ENCODE peak calls at places on chromosomes 16 and 17, in eight cellular contexts. O, H, Z, W, X, D, G and I are unnamed samples.

GRCh38 chr17:58783380-58783779 is 27.7 kb downstream of the PPM1E start:
- DNase-seq in O (no peak), H (no peak), Z (no peak), W (no peak), X (no peak), D (no peak), G (no peak), I (no peak)

GRCh38 chr16:60491258-60491657 is 1545.0 kb downstream of the CDH8 start:
- DNase-seq in O (no peak), H (no peak), Z (no peak), W (no peak), X (no peak), D (no peak), G (no peak), I (no peak)

GRCh38 chr17:81417049-81417878 is 22.0 kb downstream of the BAHCC1 start:
- DNase-seq in O (no peak), H (peak; percentile 75), Z (no peak), W (no peak), X (no peak), D (no peak), G (no peak), I (peak; percentile 92)

GRCh38 chr16:89958068-89958467 is 9.5 kb downstream of the DEF8 start:
- DNase-seq in O (peak; percentile 19), H (peak; percentile 32), Z (no peak), W (no peak), X (peak; percentile 35), D (no peak), G (peak; percentile 74), I (peak; percentile 73)

GRCh38 chr16:24635900-24636610 is 93.4 kb upstream of the TNRC6A start:
- DNase-seq in O (peak; percentile 83), H (peak; percentile 75), Z (peak; percentile 76), W (peak; percentile 66), X (peak; percentile 86), D (no peak), G (no peak), I (peak; percentile 85)

GRCh38 chr17:39812466-39812865 is 51.6 kb downstream of the IKZF3 start:
- DNase-seq in O (peak; percentile 45), H (no peak), Z (no peak), W (no peak), X (no peak), D (no peak), G (no peak), I (no peak)

GRCh38 chr16:87465306-87465705 is 27.5 kb downstream of the ZCCHC14 start:
- DNase-seq in O (peak; percentile 94), H (peak; percentile 92), Z (peak; percentile 89), W (peak; percentile 70), X (peak; percentile 47), D (no peak), G (no peak), I (peak; percentile 89)

GRCh38 chr17:80625627-80626026 is 81.0 kb downstream of the RPTOR start:
- DNase-seq in O (no peak), H (no peak), Z (no peak), W (no peak), X (no peak), D (no peak), G (no peak), I (no peak)

GRCh38 chr16:73996624-73997339 is 299.8 kb upstream of the PSMD7 start:
- DNase-seq in O (no peak), H (no peak), Z (no peak), W (peak; percentile 90), X (peak; percentile 50), D (no peak), G (no peak), I (no peak)

GRCh38 chr16:19291459-19291858 is 5.9 kb downstream of the CLEC19A start:
- DNase-seq in O (peak; percentile 44), H (no peak), Z (no peak), W (no peak), X (no peak), D (no peak), G (peak; percentile 94), I (no peak)
- H3K27me3 ChIP-seq in O (no peaks in the 10 kb centered on the region), H (peaks cover 3% of the 10 kb centered on the region), Z (no peaks in the 10 kb centered on the region), W (no peaks in the 10 kb centered on the region), X (no peaks in the 10 kb centered on the region), D (no peaks in the 10 kb centered on the region), G (no peaks in the 10 kb centered on the region), I (no peaks in the 10 kb centered on the region)

GRCh38 chr17:72119963-72120877 is 600 bp upstream of the SOX9 start:
- DNase-seq in O (peak; percentile 71), H (peak; percentile 40), Z (peak; percentile 33), W (peak; percentile 53), X (peak; percentile 77), D (no peak), G (peak; percentile 82), I (no peak)

GRCh38 chr17:72119280-72119962 is 1.4 kb upstream of the SOX9 start:
- DNase-seq in O (no peak), H (no peak), Z (no peak), W (no peak), X (no peak), D (no peak), G (no peak), I (no peak)

GRCh38 chr17:72117748-72118587 is 2.9 kb upstream of the SOX9 start:
- DNase-seq in O (peak; percentile 36), H (no peak), Z (no peak), W (peak; percentile 29), X (no peak), D (no peak), G (no peak), I (no peak)

GRCh38 chr17:72117470-72117747 is 3.4 kb upstream of the SOX9 start:
- DNase-seq in O (no peak), H (no peak), Z (no peak), W (no peak), X (no peak), D (no peak), G (no peak), I (no peak)

DNA sequence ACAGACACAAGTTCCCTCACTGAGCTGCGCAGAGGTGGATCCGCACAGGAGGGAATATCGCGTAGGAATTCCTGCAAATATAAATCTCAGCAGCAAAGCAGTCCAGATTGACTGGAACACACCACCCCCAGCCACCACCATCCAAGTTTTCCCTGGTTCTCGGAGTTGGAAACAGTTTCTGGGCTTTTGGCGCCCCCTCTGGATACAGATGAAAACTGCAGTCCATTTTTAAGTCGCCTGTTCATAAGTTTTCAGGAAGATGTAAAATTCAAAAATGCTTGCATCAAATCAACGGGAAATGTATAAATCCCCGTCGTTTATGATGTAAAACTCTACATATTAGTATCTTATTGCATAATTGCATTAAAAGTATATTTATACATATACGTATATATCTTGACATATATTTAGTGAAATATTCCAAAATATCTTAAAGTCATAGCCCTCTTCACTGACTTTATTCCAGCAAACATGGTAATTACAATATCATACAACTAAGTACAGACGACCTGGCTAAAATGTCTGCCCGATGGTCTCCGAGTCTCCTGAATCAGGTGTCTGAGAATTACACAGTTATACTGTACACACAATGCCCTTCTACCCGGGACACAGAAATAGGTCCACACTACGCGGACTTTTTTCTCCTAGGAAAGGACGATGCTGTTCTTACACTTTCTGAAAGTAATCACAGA is 2.1 kb upstream of the SOX9 start:
- DNase-seq in O (peak; percentile 82), H (peak; percentile 43), Z (peak; percentile 52), W (peak; percentile 81), X (peak; percentile 79), D (peak; percentile 13), G (peak; percentile 81), I (peak; percentile 60)
- H3K27me3 ChIP-seq in O (no peaks in the 10 kb centered on the region), H (peaks cover 38% of the 10 kb centered on the region), Z (peaks cover 12% of the 10 kb centered on the region), W (peaks cover 84% of the 10 kb centered on the region), X (peaks cover 28% of the 10 kb centered on the region), D (peaks cover 14% of the 10 kb centered on the region), G (peaks cover 29% of the 10 kb centered on the region), I (no peaks in the 10 kb centered on the region)

DNA sequence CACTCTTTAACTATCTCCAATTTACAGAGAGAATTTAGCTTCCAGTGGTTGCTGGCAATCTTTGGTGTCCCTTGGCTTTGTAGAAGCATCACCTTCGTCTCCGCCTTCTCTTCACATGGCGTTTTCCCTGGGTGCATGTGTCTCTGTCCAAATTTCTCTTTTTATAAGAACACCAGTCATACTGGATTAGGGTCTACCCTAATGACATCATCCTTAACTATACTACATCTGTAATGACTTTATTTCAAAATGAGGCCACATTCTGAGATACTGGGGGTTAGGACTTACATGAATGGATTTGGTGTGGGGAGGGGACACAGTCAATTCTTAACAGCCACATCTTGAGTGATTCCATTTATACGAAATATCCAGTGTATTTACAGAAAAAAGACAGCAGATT is 22.2 kb downstream of the CACNG4 start:
- DNase-seq in O (no peak), H (no peak), Z (no peak), W (no peak), X (no peak), D (no peak), G (no peak), I (no peak)
- H3K27me3 ChIP-seq in O (no peaks in the 10 kb centered on the region), H (peaks cover 33% of the 10 kb centered on the region), Z (peaks cover 2% of the 10 kb centered on the region), W (peaks cover 44% of the 10 kb centered on the region), X (peaks cover 7% of the 10 kb centered on the region), D (no peaks in the 10 kb centered on the region), G (no peaks in the 10 kb centered on the region), I (no peaks in the 10 kb centered on the region)

GRCh38 chr16:52416888-52417287 is 130.1 kb downstream of the TOX3 start:
- DNase-seq in O (no peak), H (no peak), Z (no peak), W (no peak), X (no peak), D (no peak), G (no peak), I (no peak)

GRCh38 chr16:52418206-52418605 is 128.7 kb downstream of the TOX3 start:
- DNase-seq in O (no peak), H (no peak), Z (no peak), W (no peak), X (no peak), D (no peak), G (no peak), I (no peak)
- H3K27me3 ChIP-seq in O (no peaks in the 10 kb centered on the region), H (no peaks in the 10 kb centered on the region), Z (no peaks in the 10 kb centered on the region), W (no peaks in the 10 kb centered on the region), X (no peaks in the 10 kb centered on the region), D (no peaks in the 10 kb centered on the region), G (no peaks in the 10 kb centered on the region), I (no peaks in the 10 kb centered on the region)

GRCh38 chr17:8623591-8623990 is 6.9 kb downstream of the MYH10 start:
- DNase-seq in O (no peak), H (no peak), Z (no peak), W (no peak), X (peak; percentile 54), D (no peak), G (no peak), I (no peak)
- H3K27me3 ChIP-seq in O (no peaks in the 10 kb centered on the region), H (no peaks in the 10 kb centered on the region), Z (no peaks in the 10 kb centered on the region), W (peaks cover 13% of the 10 kb centered on the region), X (no peaks in the 10 kb centered on the region), D (peaks cover 4% of the 10 kb centered on the region), G (no peaks in the 10 kb centered on the region), I (no peaks in the 10 kb centered on the region)